ENCODE peak calls at places on chromosomes 6 and 20, in five cellular contexts. C is HCT116, X is H1, T is GM12878, J is HepG2. H is an unnamed sample.

GRCh38 chr6:25147191-25147590 is 132.0 kb upstream of the CARMIL1 start:
- DNase-seq in C (no peak), J (no peak), T (peak; percentile 46), X (no peak), H (no peak)

GRCh38 chr6:74091133-74091793 is 395.3 kb downstream of the CD109 start:
- DNase-seq in C (peak; percentile 65), T (no peak), X (no peak), J (peak; percentile 45), H (peak; percentile 17)

GRCh38 chr6:110475255-110475654 is 1.2 kb downstream of the SLC22A16 start:
- DNase-seq in J (no peak), C (no peak), T (no peak), X (no peak), H (no peak)

GRCh38 chr6:138765896-138766487 is 7.6 kb upstream of the CCDC28A start:
- DNase-seq in J (peak; percentile 48), X (no peak), C (peak; percentile 29), T (no peak), H (peak; percentile 63)

GRCh38 chr20:34249291-34249690 is 8.1 kb downstream of the ASIP start:
- DNase-seq in X (no peak), C (no peak), T (peak; percentile 35), J (no peak), H (peak; percentile 55)

GRCh38 chr6:38350882-38351281 is 288.8 kb downstream of the BTBD9 start:
- DNase-seq in X (no peak), C (no peak), T (no peak), J (no peak), H (no peak)

GRCh38 chr6:11682525-11682924 is 96.1 kb downstream of the ADTRP start:
- DNase-seq in X (no peak), J (no peak), C (no peak), T (no peak), H (no peak)

GRCh38 chr6:35415065-35415880 is 36.9 kb upstream of the FANCE start:
- DNase-seq in J (peak; percentile 99), X (no peak), C (no peak), T (no peak), H (peak; percentile 65)

GRCh38 chr6:80932364-80932763 is 820.1 kb downstream of the TENT5A start:
- DNase-seq in J (no peak), X (no peak), C (no peak), T (no peak), H (no peak)

GRCh38 chr6:89655122-89655521 is 16.6 kb upstream of the LYRM2 start:
- DNase-seq in X (no peak), T (no peak), C (no peak), J (no peak), H (no peak)

GRCh38 chr6:28817808-28818145 is 106.0 kb downstream of the TRIM27 start:
- DNase-seq in X (no peak), T (no peak), J (no peak), C (no peak), H (peak; percentile 67)

GRCh38 chr6:14524319-14524718 is 406.7 kb downstream of the CD83 start:
- DNase-seq in C (no peak), J (no peak), T (no peak), X (no peak), H (no peak)

GRCh38 chr6:75422024-75422639 is 71.5 kb downstream of the FILIP1 start:
- DNase-seq in T (no peak), X (no peak), C (no peak), J (no peak), H (no peak)

GRCh38 chr6:163837681-163838431 is 423.3 kb downstream of the QKI start:
- DNase-seq in J (no peak), X (no peak), T (no peak), C (no peak), H (no peak)

GRCh38 chr20:25340380-25340779 is 50.3 kb downstream of the ABHD12 start:
- DNase-seq in T (no peak), X (no peak), C (no peak), J (no peak), H (no peak)

GRCh38 chr6:54717849-54718455 is 128.6 kb upstream of the FAM83B start:
- DNase-seq in J (peak; percentile 77), T (peak; percentile 20), C (peak; percentile 63), X (no peak), H (peak; percentile 57)

GRCh38 chr6:143333749-143334520 is 116.6 kb downstream of the ADAT2 start:
- DNase-seq in X (no peak), T (no peak), J (no peak), C (no peak), H (no peak)

GRCh38 chr6:7219310-7219709 is 93.7 kb downstream of the SSR1 start:
- DNase-seq in T (no peak), C (no peak), X (no peak), J (peak; percentile 40), H (peak; percentile 46)
- TF ChIP-seq JUND in T (no peak), C (no peak), X (no peak), J (no peak), H (no peak)

DNA sequence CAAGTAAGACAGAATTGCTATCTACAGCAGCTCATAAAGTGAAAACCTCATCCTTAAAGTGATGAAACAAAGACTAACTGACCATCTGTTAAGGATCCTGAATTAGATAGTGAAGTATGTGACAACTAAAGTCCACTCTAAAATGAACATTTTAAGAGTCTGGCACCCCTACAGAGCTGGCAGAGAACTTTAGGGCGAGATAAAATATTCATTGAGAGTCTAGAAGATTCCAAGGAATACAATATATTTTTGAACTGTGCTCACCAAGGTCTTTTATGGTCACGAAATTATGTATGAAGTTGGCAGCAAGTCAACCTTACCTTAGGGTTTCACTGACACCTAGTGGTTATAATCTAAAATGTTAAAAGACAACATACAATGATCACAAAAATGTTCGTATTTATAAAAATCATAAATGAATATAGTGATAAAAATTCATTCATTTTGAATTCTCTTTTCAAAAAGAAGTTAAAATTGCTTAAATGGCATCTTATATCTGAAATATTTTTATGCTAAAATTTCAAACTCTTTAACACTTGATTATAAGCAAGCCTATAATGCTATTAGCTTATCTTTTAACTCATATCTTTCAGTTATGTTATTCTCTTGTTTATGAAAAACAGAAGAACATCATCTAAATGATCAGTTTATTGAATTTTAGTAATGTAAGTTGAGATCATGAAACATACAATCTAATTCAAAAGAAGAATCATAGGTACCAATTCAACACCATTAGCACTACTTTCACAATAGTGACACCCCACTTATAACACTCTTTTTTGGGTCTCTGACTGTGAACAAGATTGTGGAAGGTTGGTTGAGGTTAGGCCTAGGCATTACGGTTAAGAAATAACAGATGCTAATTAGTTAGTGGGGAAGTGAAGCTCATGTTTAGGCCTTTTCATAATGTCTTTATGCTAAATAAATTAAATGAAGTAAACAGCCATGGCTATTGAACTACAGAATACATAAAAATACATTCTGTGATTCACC is 27.5 kb downstream of the RSPH3 start:
- DNase-seq in T (peak; percentile 31), X (no peak), C (peak; percentile 55), J (peak; percentile 47), H (peak; percentile 71)
- TF ChIP-seq JUND in T (no peak), X (no peak), C (no peak), J (no peak), H (peak; percentile 3)

GRCh38 chr6:118770112-118770788 is 118.9 kb upstream of the CEP85L start:
- DNase-seq in J (no peak), T (no peak), C (no peak), X (no peak), H (no peak)
- TF ChIP-seq JUND in J (no peak), T (no peak), C (no peak), X (no peak), H (no peak)

DNA sequence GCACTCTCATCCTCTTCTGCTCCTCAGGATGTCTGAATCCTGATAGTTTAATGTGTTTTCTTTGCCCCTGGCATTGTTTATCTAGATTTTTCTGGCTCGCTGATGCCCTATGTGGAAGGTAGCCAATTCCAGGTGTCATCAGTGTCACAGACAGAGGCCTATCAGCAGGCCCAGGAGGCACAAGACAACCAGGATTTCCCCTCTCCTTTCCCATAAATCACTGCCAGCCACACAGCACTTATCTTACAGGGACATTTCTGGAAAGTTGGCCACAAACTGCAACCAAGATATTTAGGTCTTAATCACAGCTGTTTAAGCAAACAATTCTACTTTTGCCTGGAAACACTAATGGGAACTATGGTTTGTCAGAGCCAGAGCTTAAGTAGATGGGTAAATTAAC is 28.1 kb downstream of the ADGRF5 start:
- DNase-seq in J (no peak), C (no peak), X (no peak), T (no peak), H (no peak)
- TF ChIP-seq JUND in J (no peak), C (no peak), X (no peak), T (no peak), H (no peak)

GRCh38 chr6:49269190-49269589 is 193.9 kb downstream of the MMUT start:
- DNase-seq in T (no peak), J (no peak), X (no peak), C (no peak), H (no peak)

GRCh38 chr6:49264909-49265308 is 198.1 kb downstream of the MMUT start:
- DNase-seq in T (no peak), X (no peak), J (no peak), C (no peak), H (no peak)

DNA sequence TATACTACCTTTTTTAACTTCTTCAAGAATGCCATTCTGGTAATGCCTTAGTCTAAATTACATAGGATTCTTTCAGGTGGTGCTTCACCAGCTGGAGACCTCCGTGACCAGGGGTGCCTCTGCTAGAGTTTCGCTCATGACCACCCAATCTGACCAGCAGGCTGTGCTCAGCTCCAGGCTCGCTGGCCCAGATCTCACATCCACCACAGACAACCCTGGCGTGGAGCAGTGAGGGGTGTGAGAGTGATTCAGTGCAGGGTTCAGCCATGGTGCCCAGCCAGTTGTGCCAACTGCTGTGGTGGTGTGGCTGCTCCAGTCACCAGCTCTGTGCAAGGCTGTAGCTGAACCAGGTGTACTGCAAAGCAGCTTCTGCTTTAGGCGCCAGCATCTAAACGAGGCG is 198.6 kb downstream of the MMUT start:
- DNase-seq in X (no peak), C (no peak), T (no peak), J (no peak), H (no peak)
- TF ChIP-seq JUND in X (no peak), C (no peak), T (no peak), J (no peak), H (no peak)

GRCh38 chr6:71468841-71469750 is 180.5 kb downstream of the OGFRL1 start:
- DNase-seq in X (no peak), T (no peak), J (no peak), C (no peak), H (no peak)
- TF ChIP-seq JUND in X (no peak), T (no peak), J (no peak), C (no peak), H (no peak)